ENCODE peak calls at places on chromosomes 4 and X, in seven cellular contexts. G, R, E, A, W, M and H are unnamed samples.

GRCh38 chrX:51002160-51002632 is 91.7 kb downstream of the BMP15 start:
- DNase-seq in G (no peak), R (no peak), E (no peak), A (no peak), W (no peak), M (no peak), H (no peak)

GRCh38 chrX:63513825-63514574 is 162.9 kb upstream of the SPIN4 start:
- DNase-seq in G (no peak), R (no peak), E (no peak), A (no peak), W (no peak), M (no peak), H (no peak)

GRCh38 chr4:56698329-56698728 is 17.2 kb upstream of the HOPX start:
- DNase-seq in G (no peak), R (no peak), E (no peak), A (no peak), W (peak; percentile 85), M (no peak), H (peak; percentile 50)

GRCh38 chr4:2434420-2434819 is 15.7 kb downstream of the CFAP99 start:
- DNase-seq in G (no peak), R (no peak), E (no peak), A (no peak), W (no peak), M (no peak), H (no peak)

GRCh38 chrX:17046478-17047097 is 100.1 kb downstream of the REPS2 start:
- DNase-seq in G (peak; percentile 55), R (peak; percentile 4), E (peak; percentile 84), A (peak; percentile 78), W (peak; percentile 87), M (no peak), H (peak; percentile 88)

GRCh38 chr4:128600996-128601857 is 208.3 kb upstream of the JADE1 start:
- DNase-seq in G (peak; percentile 23), R (no peak), E (peak; percentile 75), A (no peak), W (no peak), M (peak; percentile 41), H (peak; percentile 78)

GRCh38 chr4:187849556-187850245 is 145.9 kb upstream of the ZFP42 start:
- DNase-seq in G (no peak), R (no peak), E (no peak), A (no peak), W (no peak), M (no peak), H (no peak)

GRCh38 chr4:17556498-17556897 is 20.5 kb upstream of the LAP3 start:
- DNase-seq in G (no peak), R (no peak), E (no peak), A (no peak), W (no peak), M (no peak), H (no peak)

GRCh38 chr4:22129454-22130075 is 181.0 kb upstream of the KCNIP4 start:
- DNase-seq in G (no peak), R (no peak), E (no peak), A (peak; percentile 69), W (peak; percentile 63), M (no peak), H (peak; percentile 88)

GRCh38 chr4:100631281-100631968 is 113.6 kb upstream of the EMCN start:
- DNase-seq in G (no peak), R (no peak), E (no peak), A (no peak), W (no peak), M (no peak), H (no peak)

GRCh38 chrX:15349046-15349445 is 13.7 kb upstream of the PIGA start:
- DNase-seq in G (peak; percentile 5), R (no peak), E (no peak), A (peak; percentile 85), W (peak; percentile 83), M (no peak), H (peak; percentile 74)

GRCh38 chrX:118847676-118848075 is 24.1 kb downstream of the ZCCHC12 start:
- DNase-seq in G (no peak), R (no peak), E (no peak), A (peak; percentile 69), W (peak; percentile 61), M (no peak), H (no peak)

GRCh38 chr4:8911311-8912088 is 39.9 kb upstream of the HMX1 start:
- DNase-seq in G (peak; percentile 2), R (no peak), E (peak; percentile 52), A (no peak), W (no peak), M (no peak), H (peak; percentile 45)

GRCh38 chr4:2265113-2266110 is 3.5 kb upstream of the MXD4 start:
- DNase-seq in G (no peak), R (no peak), E (no peak), A (no peak), W (no peak), M (no peak), H (no peak)

GRCh38 chrX:103356023-103356798 is at the start of gene TCEAL9:
- DNase-seq in G (peak; percentile 58), R (no peak), E (peak; percentile 79), A (peak; percentile 65), W (peak; percentile 88), M (peak; percentile 28), H (peak; percentile 85)

GRCh38 chrX:148133099-148133725 is 152.1 kb downstream of the FMR1NB start:
- DNase-seq in G (no peak), R (no peak), E (no peak), A (no peak), W (no peak), M (no peak), H (no peak)

GRCh38 chrX:24498181-24498580 is 33.1 kb downstream of the PDK3 start:
- DNase-seq in G (no peak), R (peak; percentile 20), E (peak; percentile 69), A (peak; percentile 41), W (no peak), M (no peak), H (peak; percentile 61)

GRCh38 chr4:74444891-74445642 is at the start of gene AREG:
- DNase-seq in G (no peak), R (peak; percentile 89), E (peak; percentile 90), A (peak; percentile 78), W (peak; percentile 75), M (peak; percentile 62), H (peak; percentile 93)

GRCh38 chr4:121096629-121097028 is 24.3 kb upstream of the NDNF start:
- DNase-seq in G (no peak), R (no peak), E (no peak), A (peak; percentile 18), W (peak; percentile 57), M (no peak), H (no peak)

GRCh38 chr4:152398060-152398459 is 137.8 kb downstream of the FBXW7 start:
- DNase-seq in G (no peak), R (no peak), E (no peak), A (peak; percentile 27), W (peak; percentile 23), M (no peak), H (no peak)

GRCh38 chrX:72052415-72053090 is 79.2 kb downstream of the RTL5 start:
- DNase-seq in G (no peak), R (no peak), E (peak; percentile 50), A (no peak), W (no peak), M (no peak), H (peak; percentile 67)

GRCh38 chrX:68568136-68568535 is 69.3 kb downstream of the YIPF6 start:
- DNase-seq in G (no peak), R (no peak), E (no peak), A (no peak), W (no peak), M (no peak), H (no peak)

GRCh38 chrX:149803458-149804062 is 21.8 kb downstream of the MAGEA9 start:
- DNase-seq in G (no peak), R (no peak), E (no peak), A (no peak), W (no peak), M (no peak), H (peak; percentile 38)

GRCh38 chrX:136063340-136064079 is 78.3 kb downstream of the SLC9A6 start:
- DNase-seq in G (no peak), R (no peak), E (peak; percentile 80), A (no peak), W (no peak), M (no peak), H (no peak)

GRCh38 chrX:131987252-131987651 is 35.9 kb upstream of the STK26 start:
- DNase-seq in G (no peak), R (no peak), E (no peak), A (no peak), W (no peak), M (no peak), H (no peak)

GRCh38 chr4:41661447-41662076 is 87.0 kb downstream of the PHOX2B start:
- DNase-seq in G (peak; percentile 60), R (peak; percentile 6), E (peak; percentile 79), A (peak; percentile 58), W (peak; percentile 59), M (peak; percentile 60), H (peak; percentile 81)

GRCh38 chr4:30756553-30756952 is 36.4 kb downstream of the PCDH7 start:
- DNase-seq in G (no peak), R (no peak), E (no peak), A (no peak), W (no peak), M (no peak), H (no peak)
- H3K27ac ChIP-seq in G (no peak overlapping the region), R (no peak overlapping the region), E (no peak overlapping the region), A (no peak overlapping the region), W (no peak overlapping the region), M (no peak overlapping the region), H (no peak overlapping the region)

GRCh38 chr4:141706445-141706844 is 70.1 kb downstream of the IL15 start:
- DNase-seq in G (no peak), R (no peak), E (no peak), A (no peak), W (no peak), M (no peak), H (no peak)

GRCh38 chr4:141703497-141703896 is 67.1 kb downstream of the IL15 start:
- DNase-seq in G (no peak), R (no peak), E (no peak), A (no peak), W (no peak), M (no peak), H (no peak)

GRCh38 chr4:141705747-141706377 is 69.5 kb downstream of the IL15 start:
- DNase-seq in G (no peak), R (no peak), E (no peak), A (no peak), W (no peak), M (no peak), H (no peak)

GRCh38 chr4:141705048-141705746 is 68.8 kb downstream of the IL15 start:
- DNase-seq in G (no peak), R (no peak), E (no peak), A (no peak), W (no peak), M (no peak), H (no peak)

GRCh38 chr4:141702472-141703182 is 66.2 kb downstream of the IL15 start:
- DNase-seq in G (no peak), R (no peak), E (no peak), A (no peak), W (peak; percentile 8), M (peak; percentile 35), H (peak; percentile 82)
- TF ChIP-seq CTCF in G (no peak), R (no peak), E (no peak), A (peak; percentile 35), W (no peak), M (no peak), H (peak; percentile 73)

GRCh38 chr4:145451895-145452294 is 29.8 kb upstream of the SMAD1 start:
- DNase-seq in G (no peak), R (no peak), E (no peak), A (no peak), W (no peak), M (no peak), H (no peak)
- H3K27ac ChIP-seq in G (no peak overlapping the region), R (no peak overlapping the region), E (no peak overlapping the region), A (no peak overlapping the region), W (no peak overlapping the region), M (no peak overlapping the region), H (no peak overlapping the region)

GRCh38 chr4:7344650-7345049 is 90.1 kb downstream of the PSAPL1 start:
- DNase-seq in G (no peak), R (no peak), E (no peak), A (no peak), W (no peak), M (no peak), H (no peak)
- TF ChIP-seq CTCF in G (no peak), R (no peak), E (no peak), A (no peak), W (no peak), M (no peak), H (no peak)